ENCODE peak calls at places on chromosomes 7 and 10, in six cellular contexts. N is keratinocyte, Q is upper lobe of left lung, K is ovary, M is right atrium auricular region, R is PC-3. B is an unnamed sample. For H3K4me1, the result is how much of the 10 kb centered on the place peaks cover.

GRCh38 chr10:21015838-21016237 is 118.7 kb upstream of the NEBL start:
- DNase-seq in N (no peak), Q (no peak), K (no peak), M (no peak), R (no peak), B (no peak)

GRCh38 chr10:127759276-127759675 is 22.3 kb downstream of the FOXI2 start:
- DNase-seq in N (no peak), Q (no peak), K (no peak), M (no peak), R (no peak), B (no peak)

GRCh38 chr10:89373916-89374711 is 3.7 kb upstream of the IFIT1B start:
- DNase-seq in N (no peak), Q (peak), K (peak), M (peak), R (peak), B (no peak)

GRCh38 chr10:63986536-63986935 is 465.3 kb downstream of the REEP3 start:
- DNase-seq in N (no peak), Q (no peak), K (no peak), M (no peak), R (no peak), B (no peak)

GRCh38 chr10:122642726-122643605 is 56.7 kb downstream of the C10orf120 start:
- DNase-seq in N (no peak), Q (no peak), K (no peak), M (no peak), R (no peak), B (no peak)

GRCh38 chr10:88227342-88228018 is 355.6 kb downstream of the RNLS start:
- DNase-seq in N (no peak), Q (no peak), K (no peak), M (no peak), R (no peak), B (no peak)

GRCh38 chr7:14900051-14900450 is 2.5 kb downstream of the DGKB start:
- DNase-seq in N (no peak), Q (no peak), K (no peak), M (no peak), R (peak), B (no peak)

GRCh38 chr10:15361131-15361530 is 10.0 kb downstream of the FAM171A1 start:
- DNase-seq in N (no peak), Q (no peak), K (no peak), M (no peak), R (no peak), B (no peak)

GRCh38 chr7:15889501-15889900 is 203.0 kb upstream of the MEOX2 start:
- DNase-seq in N (no peak), Q (no peak), K (no peak), M (no peak), R (peak), B (no peak)

GRCh38 chr7:44565097-44565794 is 8.5 kb downstream of the DDX56 start:
- DNase-seq in N (no peak), Q (peak), K (peak), M (peak), R (peak), B (peak)

GRCh38 chr7:22357311-22358175 is 589 bp upstream of the RAPGEF5 start:
- DNase-seq in N (peak), Q (no peak), K (no peak), M (no peak), R (peak), B (no peak)

GRCh38 chr10:112461029-112461887 is 14.2 kb downstream of the VTI1A start:
- DNase-seq in N (peak), Q (no peak), K (no peak), M (no peak), R (peak), B (no peak)

GRCh38 chr10:113504423-113504822 is 48.4 kb upstream of the HABP2 start:
- DNase-seq in N (no peak), Q (no peak), K (no peak), M (no peak), R (no peak), B (no peak)

GRCh38 chr10:97850446-97850845 is 803 bp downstream of the GOLGA7B start:
- DNase-seq in N (no peak), Q (no peak), K (no peak), M (no peak), R (no peak), B (peak)

GRCh38 chr7:104960741-104961479 is 53.1 kb upstream of the KMT2E start:
- DNase-seq in N (no peak), Q (peak), K (no peak), M (peak), R (no peak), B (no peak)

GRCh38 chr10:132110713-132111112 is 45.0 kb downstream of the JAKMIP3 start:
- DNase-seq in N (no peak), Q (peak), K (peak), M (peak), R (no peak), B (no peak)

GRCh38 chr10:95391570-95392249 is 100.9 kb upstream of the PDLIM1 start:
- DNase-seq in N (no peak), Q (no peak), K (no peak), M (no peak), R (peak), B (no peak)

GRCh38 chr10:125911145-125911544 is 14.8 kb downstream of the FANK1 start:
- DNase-seq in N (no peak), Q (no peak), K (no peak), M (no peak), R (no peak), B (no peak)

GRCh38 chr7:71706576-71706975 is 574.6 kb downstream of the GALNT17 start:
- DNase-seq in N (no peak), Q (no peak), K (no peak), M (no peak), R (no peak), B (no peak)

GRCh38 chr10:4450169-4450568 is 375.8 kb upstream of the AKR1E2 start:
- DNase-seq in N (no peak), Q (no peak), K (no peak), M (no peak), R (no peak), B (no peak)

GRCh38 chr7:100583132-100584045 is 2.5 kb downstream of the LRCH4 start:
- DNase-seq in N (no peak), Q (peak), K (peak), M (peak), R (no peak), B (peak)

GRCh38 chr7:55181774-55182173 is 163.0 kb downstream of the EGFR start:
- DNase-seq in N (no peak), Q (no peak), K (no peak), M (no peak), R (no peak), B (no peak)

GRCh38 chr10:119316729-119317097 is 109.3 kb downstream of the GRK5 start:
- DNase-seq in N (no peak), Q (no peak), K (no peak), M (no peak), R (peak), B (no peak)

GRCh38 chr7:28731092-28731491 is 227.0 kb downstream of the TRIL start:
- DNase-seq in N (no peak), Q (no peak), K (no peak), M (no peak), R (no peak), B (no peak)

GRCh38 chr10:6473901-6474370 is 106.1 kb downstream of the PRKCQ start:
- DNase-seq in N (no peak), Q (no peak), K (no peak), M (no peak), R (no peak), B (peak)

GRCh38 chr7:43018446-43018845 is 86.3 kb downstream of the MRPL32 start:
- DNase-seq in N (peak), Q (no peak), K (no peak), M (no peak), R (peak), B (no peak)

GRCh38 chr7:48296976-48297375 is 125.7 kb downstream of the ABCA13 start:
- DNase-seq in N (no peak), Q (no peak), K (no peak), M (no peak), R (no peak), B (no peak)
- H3K4me1 ChIP-seq in N (under half), Q (under half), K (under half), M (under half), R (under half), B (under half)

DNA sequence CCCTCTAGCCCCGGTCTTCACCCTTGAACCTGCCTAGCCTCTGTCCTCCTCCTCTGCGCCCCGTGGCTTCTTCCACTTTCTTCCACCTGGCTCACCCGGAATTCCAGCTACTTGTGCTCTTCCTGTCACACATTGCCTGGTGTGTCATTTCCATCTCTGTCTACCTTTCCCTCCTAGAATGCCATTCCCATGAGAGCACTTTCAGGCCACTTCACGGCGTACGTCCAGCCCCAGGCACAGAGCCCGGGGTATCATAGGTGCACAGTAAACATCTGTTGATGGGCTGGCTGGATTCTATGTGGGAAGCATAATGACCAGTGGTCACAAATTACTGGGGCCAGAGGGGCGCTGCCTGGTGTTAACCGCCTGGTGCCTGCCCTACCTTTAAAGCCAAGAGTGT is 161.3 kb downstream of the CUX1 start:
- DNase-seq in N (no peak), Q (no peak), K (no peak), M (no peak), R (peak), B (no peak)
- H3K4me1 ChIP-seq in N (under half), Q (under half), K (under half), M (under half), R (under half), B (under half)

DNA sequence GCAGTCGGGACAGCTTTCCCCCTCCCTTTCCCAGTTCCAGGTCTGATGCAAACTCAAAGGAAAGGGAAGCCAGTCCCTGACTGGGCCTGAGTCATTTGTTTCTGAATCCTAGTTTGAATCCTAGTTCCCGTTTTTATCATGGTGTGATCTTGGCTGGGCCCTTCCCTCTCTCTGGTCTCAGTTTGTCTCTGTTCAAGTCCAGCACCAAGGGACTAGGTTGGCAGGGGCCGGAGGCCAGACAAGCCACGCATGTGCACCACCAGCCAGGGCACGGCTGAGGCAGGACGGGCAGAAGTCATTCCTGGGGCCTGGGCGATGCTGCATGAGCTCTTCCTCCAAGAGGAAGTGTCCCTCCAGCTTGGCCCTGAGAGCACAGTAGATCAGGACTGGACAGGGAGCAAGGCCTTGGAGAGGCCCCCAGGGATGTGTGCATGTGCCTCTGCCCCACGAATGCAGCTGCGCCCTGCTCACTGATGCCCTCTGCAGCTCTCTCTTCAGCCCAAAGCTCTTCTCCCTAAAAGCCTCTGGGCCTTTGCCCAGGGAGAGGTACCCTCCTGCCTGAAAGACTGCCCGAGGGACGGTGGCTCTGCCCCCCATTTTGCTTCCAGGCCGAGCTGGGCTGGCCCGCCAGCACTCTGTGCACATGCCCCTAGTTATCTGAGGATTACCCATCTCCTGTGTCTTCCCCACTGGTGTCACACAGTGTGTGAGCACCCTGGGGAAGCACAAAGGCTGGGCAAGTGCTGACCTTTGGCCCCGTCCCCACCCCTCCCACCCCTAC is 86.7 kb downstream of the ZMIZ1 start:
- DNase-seq in N (no peak), Q (peak), K (no peak), M (peak), R (peak), B (no peak)
- H3K4me1 ChIP-seq in N (half or more), Q (half or more), K (half or more), M (half or more), R (half or more), B (under half)

GRCh38 chr7:117231047-117231359 is 91.9 kb downstream of the WNT2 start:
- DNase-seq in N (no peak), Q (no peak), K (no peak), M (no peak), R (no peak), B (no peak)

GRCh38 chr7:117230276-117231046 is 92.4 kb downstream of the WNT2 start:
- DNase-seq in N (no peak), Q (no peak), K (no peak), M (no peak), R (no peak), B (no peak)

GRCh38 chr7:117227091-117227490 is 95.8 kb downstream of the WNT2 start:
- DNase-seq in N (no peak), Q (no peak), K (no peak), M (no peak), R (no peak), B (no peak)

GRCh38 chr7:117225536-117225935 is 97.3 kb downstream of the WNT2 start:
- DNase-seq in N (no peak), Q (no peak), K (no peak), M (no peak), R (no peak), B (no peak)

GRCh38 chr7:117229350-117229749 is 93.5 kb downstream of the WNT2 start:
- DNase-seq in N (no peak), Q (no peak), K (no peak), M (no peak), R (no peak), B (no peak)
- H3K4me1 ChIP-seq in N (under half), Q (under half), K (under half), M (under half), R (under half), B (under half)

GRCh38 chr10:49257626-49258350 is 41.2 kb upstream of the C10orf71 start:
- DNase-seq in N (no peak), Q (no peak), K (no peak), M (no peak), R (no peak), B (no peak)

GRCh38 chr10:49254556-49255318 is 44.2 kb upstream of the C10orf71 start:
- DNase-seq in N (no peak), Q (no peak), K (no peak), M (no peak), R (no peak), B (no peak)

GRCh38 chr10:49258351-49258683 is 40.7 kb upstream of the C10orf71 start:
- DNase-seq in N (no peak), Q (no peak), K (no peak), M (no peak), R (no peak), B (no peak)

GRCh38 chr10:49255883-49256282 is 43.1 kb upstream of the C10orf71 start:
- DNase-seq in N (no peak), Q (no peak), K (no peak), M (no peak), R (no peak), B (no peak)

GRCh38 chr10:49257159-49257558 is 41.8 kb upstream of the C10orf71 start:
- DNase-seq in N (no peak), Q (no peak), K (no peak), M (no peak), R (no peak), B (no peak)
- H3K4me1 ChIP-seq in N (under half), Q (under half), K (under half), M (under half), R (under half), B (under half)

DNA sequence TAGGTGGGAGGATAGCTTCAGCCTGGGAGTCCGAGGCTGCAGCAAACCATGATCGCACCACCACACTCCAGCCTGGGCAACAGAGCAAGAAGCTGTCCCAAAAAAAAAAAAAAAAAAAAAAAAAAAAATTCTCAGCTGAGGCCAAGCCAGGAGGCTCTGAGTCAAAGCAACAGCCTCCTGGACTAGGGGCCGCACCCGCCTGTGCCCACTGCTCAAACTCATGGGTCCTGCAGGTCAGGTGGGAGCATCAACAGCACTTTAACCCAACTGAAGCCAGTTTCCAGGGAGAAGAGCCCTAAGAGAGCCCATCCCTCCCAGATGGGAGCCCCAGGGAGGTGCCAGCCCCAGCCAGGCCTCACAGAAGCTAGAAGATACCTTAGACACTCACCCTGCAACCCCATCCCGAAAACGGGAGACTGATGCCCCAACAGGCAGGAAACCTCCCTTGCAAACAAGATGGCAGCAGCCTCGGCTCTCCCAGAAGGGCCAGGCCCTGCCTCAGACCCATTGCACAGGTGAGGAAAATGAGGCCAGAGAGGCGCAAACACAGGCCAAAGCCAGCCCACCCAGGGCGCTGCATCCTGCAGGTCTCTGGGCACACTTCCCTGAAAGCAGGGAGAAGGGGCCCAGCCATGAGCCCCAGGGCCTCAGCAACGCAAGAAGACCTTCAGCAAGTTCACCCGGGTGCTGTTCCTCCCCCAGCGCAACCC is 11.0 kb downstream of the PDGFA start:
- DNase-seq in N (no peak), Q (no peak), K (no peak), M (no peak), R (no peak), B (peak)
- H3K4me1 ChIP-seq in N (under half), Q (under half), K (under half), M (under half), R (under half), B (under half)